ENCODE peak calls at places on chromosome 5, in eight cellular contexts. E, R, G, A, N, L, B and Y are unnamed samples.

GRCh38 chr5:143402464-143403356 is 776 bp downstream of the NR3C1 start:
- DNase-seq in E (peak), R (peak), G (peak), A (no peak), N (peak), L (peak), B (peak), Y (peak)

GRCh38 chr5:132257131-132258101 is at the start of gene PDLIM4:
- DNase-seq in E (peak), R (peak), G (no peak), A (no peak), N (no peak), L (peak), B (no peak), Y (peak)

GRCh38 chr5:167903243-167903642 is 388.2 kb upstream of the WWC1 start:
- DNase-seq in E (no peak), R (no peak), G (no peak), A (no peak), N (no peak), L (no peak), B (no peak), Y (no peak)

GRCh38 chr5:2020730-2021129 is 138.0 kb upstream of the IRX4 start:
- DNase-seq in E (no peak), R (no peak), G (no peak), A (no peak), N (no peak), L (no peak), B (no peak), Y (no peak)

GRCh38 chr5:173078878-173079277 is 22.7 kb downstream of the CREBRF start:
- DNase-seq in E (no peak), R (no peak), G (no peak), A (no peak), N (no peak), L (no peak), B (no peak), Y (no peak)

GRCh38 chr5:174295736-174296481 is 250.4 kb downstream of the NSG2 start:
- DNase-seq in E (no peak), R (no peak), G (no peak), A (no peak), N (no peak), L (no peak), B (no peak), Y (no peak)

GRCh38 chr5:171291371-171291770 is 17.7 kb upstream of the TLX3 start:
- DNase-seq in E (no peak), R (no peak), G (no peak), A (no peak), N (no peak), L (no peak), B (no peak), Y (no peak)

GRCh38 chr5:43601454-43602260 is 1.3 kb upstream of the NNT start:
- DNase-seq in E (peak), R (no peak), G (no peak), A (peak), N (no peak), L (no peak), B (no peak), Y (peak)

GRCh38 chr5:113050606-113051391 is 74.2 kb downstream of the DCP2 start:
- DNase-seq in E (peak), R (no peak), G (no peak), A (peak), N (peak), L (no peak), B (no peak), Y (peak)

GRCh38 chr5:175652741-175653663 is 4.9 kb upstream of the HRH2 start:
- DNase-seq in E (no peak), R (no peak), G (peak), A (no peak), N (peak), L (no peak), B (peak), Y (peak)

GRCh38 chr5:114265661-114266060 is 96.2 kb upstream of the KCNN2 start:
- DNase-seq in E (no peak), R (no peak), G (no peak), A (no peak), N (no peak), L (no peak), B (no peak), Y (no peak)

GRCh38 chr5:60497706-60498500 is 202.1 kb downstream of the DEPDC1B start:
- DNase-seq in E (no peak), R (no peak), G (no peak), A (peak), N (no peak), L (no peak), B (no peak), Y (no peak)

GRCh38 chr5:61306531-61307195 is 25.4 kb upstream of the ZSWIM6 start:
- DNase-seq in E (peak), R (no peak), G (no peak), A (peak), N (peak), L (no peak), B (no peak), Y (peak)

GRCh38 chr5:68122439-68122906 is 93.1 kb upstream of the PIK3R1 start:
- DNase-seq in E (no peak), R (peak), G (no peak), A (no peak), N (no peak), L (no peak), B (no peak), Y (no peak)

GRCh38 chr5:176676361-176676824 is 29.1 kb downstream of the TSPAN17 start:
- DNase-seq in E (peak), R (no peak), G (no peak), A (peak), N (no peak), L (no peak), B (no peak), Y (peak)

GRCh38 chr5:175657593-175658271 is at the start of gene HRH2:
- DNase-seq in E (no peak), R (no peak), G (peak), A (no peak), N (peak), L (no peak), B (peak), Y (peak)

GRCh38 chr5:119318256-119318914 is 37.4 kb upstream of the TNFAIP8 start:
- DNase-seq in E (no peak), R (no peak), G (peak), A (no peak), N (peak), L (no peak), B (no peak), Y (peak)

GRCh38 chr5:78467744-78468357 is 107.4 kb downstream of the SCAMP1 start:
- DNase-seq in E (peak), R (no peak), G (no peak), A (peak), N (peak), L (no peak), B (no peak), Y (peak)

GRCh38 chr5:75551471-75551870 is 39.8 kb downstream of the POLK start:
- DNase-seq in E (peak), R (no peak), G (no peak), A (peak), N (no peak), L (no peak), B (no peak), Y (no peak)

GRCh38 chr5:82046268-82046621 is 74.4 kb downstream of the ATG10 start:
- DNase-seq in E (no peak), R (no peak), G (no peak), A (no peak), N (no peak), L (no peak), B (no peak), Y (peak)

GRCh38 chr5:142529626-142530278 is 156.1 kb downstream of the FGF1 start:
- DNase-seq in E (peak), R (no peak), G (no peak), A (no peak), N (no peak), L (no peak), B (no peak), Y (peak)

GRCh38 chr5:116664988-116665387 is 90.4 kb upstream of the SEMA6A start:
- DNase-seq in E (no peak), R (no peak), G (no peak), A (no peak), N (no peak), L (no peak), B (no peak), Y (no peak)

GRCh38 chr5:124700930-124701458 is 45.4 kb downstream of the ZNF608 start:
- DNase-seq in E (no peak), R (no peak), G (no peak), A (no peak), N (no peak), L (no peak), B (no peak), Y (no peak)

GRCh38 chr5:42887094-42887493 is 75.4 kb upstream of the SELENOP start:
- DNase-seq in E (no peak), R (no peak), G (no peak), A (no peak), N (no peak), L (no peak), B (no peak), Y (no peak)

GRCh38 chr5:10610058-10610457 is 46.2 kb downstream of the ANKRD33B start:
- DNase-seq in E (no peak), R (no peak), G (no peak), A (no peak), N (no peak), L (no peak), B (no peak), Y (no peak)

GRCh38 chr5:32852535-32852934 is 141.4 kb downstream of the NPR3 start:
- DNase-seq in E (peak), R (no peak), G (no peak), A (no peak), N (no peak), L (no peak), B (no peak), Y (peak)

GRCh38 chr5:95803271-95804148 is 19.0 kb downstream of the GLRX start:
- DNase-seq in E (no peak), R (no peak), G (no peak), A (no peak), N (no peak), L (no peak), B (no peak), Y (no peak)

GRCh38 chr5:56561455-56561854 is 253.9 kb upstream of the MAP3K1 start:
- DNase-seq in E (no peak), R (no peak), G (no peak), A (no peak), N (no peak), L (no peak), B (no peak), Y (no peak)

GRCh38 chr5:179378441-179379271 is 33.4 kb upstream of the ADAMTS2 start:
- DNase-seq in E (peak), R (peak), G (no peak), A (peak), N (no peak), L (no peak), B (no peak), Y (peak)

GRCh38 chr5:31638286-31638685 is 645 bp upstream of the PDZD2 start:
- DNase-seq in E (no peak), R (no peak), G (no peak), A (no peak), N (no peak), L (no peak), B (no peak), Y (no peak)

GRCh38 chr5:32711693-32712462 is 757 bp downstream of the NPR3 start:
- DNase-seq in E (peak), R (no peak), G (no peak), A (no peak), N (no peak), L (no peak), B (no peak), Y (peak)

GRCh38 chr5:173330151-173330855 is 2.1 kb upstream of the STC2 start:
- DNase-seq in E (peak), R (no peak), G (no peak), A (no peak), N (no peak), L (no peak), B (no peak), Y (no peak)

GRCh38 chr5:151257731-151258715 is 5.0 kb downstream of the GM2A start:
- DNase-seq in E (peak), R (no peak), G (no peak), A (no peak), N (no peak), L (no peak), B (no peak), Y (no peak)